ENCODE peak calls at places on chromosomes 16 and 17, in ten cellular contexts. One of them, this sample, is unnamed.

GRCh38 chr17:49880291-49881053 is 32.6 kb upstream of the TAC4 start:
- DNase-seq in RPMI8226: peak
- DNase-seq in upper lobe of right lung: peak
- DNase-seq in HEK293T: peak
- DNase-seq in stimulated activated CD4-positive, alpha-beta T cell treated with anti-CD3 and anti-CD28 coated beads, Interleukin-4, amount 100 ng/mL, for 48 hours: peak
- DNase-seq in kidney tubule cell: peak
- DNase-seq in NCI-H2081: peak
- DNase-seq in body of pancreas: peak
- DNase-seq in activated CD4-positive, CD25-positive, alpha-beta regulatory T cell treated with anti-CD3 and anti-CD28 coated beads, Interleukin-2, amount 50 U/mL, for 72 hours: peak
- DNase-seq in NCI-H146: peak
- DNase-seq in this sample: peak

GRCh38 chr16:68825427-68825826 is 17.9 kb upstream of the TANGO6 start:
- DNase-seq in HEK293T: no peak
- DNase-seq in RPMI8226: no peak
- DNase-seq in body of pancreas: no peak
- DNase-seq in upper lobe of right lung: no peak
- DNase-seq in NCI-H146: no peak
- DNase-seq in stimulated activated CD4-positive, alpha-beta T cell treated with anti-CD3 and anti-CD28 coated beads, Interleukin-4, amount 100 ng/mL, for 48 hours: no peak
- DNase-seq in activated CD4-positive, CD25-positive, alpha-beta regulatory T cell treated with anti-CD3 and anti-CD28 coated beads, Interleukin-2, amount 50 U/mL, for 72 hours: no peak
- DNase-seq in kidney tubule cell: no peak
- DNase-seq in NCI-H2081: no peak
- DNase-seq in this sample: no peak

GRCh38 chr17:57323391-57323790 is 67.1 kb downstream of the MSI2 start:
- DNase-seq in activated CD4-positive, CD25-positive, alpha-beta regulatory T cell treated with anti-CD3 and anti-CD28 coated beads, Interleukin-2, amount 50 U/mL, for 72 hours: no peak
- DNase-seq in NCI-H146: no peak
- DNase-seq in kidney tubule cell: no peak
- DNase-seq in NCI-H2081: no peak
- DNase-seq in body of pancreas: no peak
- DNase-seq in RPMI8226: no peak
- DNase-seq in stimulated activated CD4-positive, alpha-beta T cell treated with anti-CD3 and anti-CD28 coated beads, Interleukin-4, amount 100 ng/mL, for 48 hours: no peak
- DNase-seq in upper lobe of right lung: no peak
- DNase-seq in HEK293T: no peak
- DNase-seq in this sample: no peak

GRCh38 chr17:19883537-19884215 is 15.9 kb upstream of the ULK2 start:
- DNase-seq in body of pancreas: no peak
- DNase-seq in kidney tubule cell: no peak
- DNase-seq in upper lobe of right lung: peak
- DNase-seq in HEK293T: no peak
- DNase-seq in activated CD4-positive, CD25-positive, alpha-beta regulatory T cell treated with anti-CD3 and anti-CD28 coated beads, Interleukin-2, amount 50 U/mL, for 72 hours: no peak
- DNase-seq in NCI-H146: no peak
- DNase-seq in RPMI8226: no peak
- DNase-seq in stimulated activated CD4-positive, alpha-beta T cell treated with anti-CD3 and anti-CD28 coated beads, Interleukin-4, amount 100 ng/mL, for 48 hours: no peak
- DNase-seq in NCI-H2081: no peak
- DNase-seq in this sample: no peak

GRCh38 chr17:43456661-43457361 is 27.0 kb upstream of the DHX8 start:
- DNase-seq in kidney tubule cell: peak
- DNase-seq in RPMI8226: no peak
- DNase-seq in body of pancreas: peak
- DNase-seq in stimulated activated CD4-positive, alpha-beta T cell treated with anti-CD3 and anti-CD28 coated beads, Interleukin-4, amount 100 ng/mL, for 48 hours: no peak
- DNase-seq in activated CD4-positive, CD25-positive, alpha-beta regulatory T cell treated with anti-CD3 and anti-CD28 coated beads, Interleukin-2, amount 50 U/mL, for 72 hours: no peak
- DNase-seq in NCI-H146: peak
- DNase-seq in HEK293T: no peak
- DNase-seq in NCI-H2081: peak
- DNase-seq in upper lobe of right lung: no peak
- DNase-seq in this sample: no peak

GRCh38 chr17:27294689-27295630 is 1.0 kb downstream of the WSB1 start:
- DNase-seq in kidney tubule cell: peak
- DNase-seq in RPMI8226: peak
- DNase-seq in HEK293T: peak
- DNase-seq in upper lobe of right lung: no peak
- DNase-seq in NCI-H146: peak
- DNase-seq in body of pancreas: peak
- DNase-seq in NCI-H2081: peak
- DNase-seq in stimulated activated CD4-positive, alpha-beta T cell treated with anti-CD3 and anti-CD28 coated beads, Interleukin-4, amount 100 ng/mL, for 48 hours: no peak
- DNase-seq in activated CD4-positive, CD25-positive, alpha-beta regulatory T cell treated with anti-CD3 and anti-CD28 coated beads, Interleukin-2, amount 50 U/mL, for 72 hours: peak
- DNase-seq in this sample: peak

GRCh38 chr16:576197-576822 is 6.5 kb downstream of the PIGQ start:
- DNase-seq in HEK293T: no peak
- DNase-seq in upper lobe of right lung: no peak
- DNase-seq in body of pancreas: no peak
- DNase-seq in NCI-H2081: no peak
- DNase-seq in stimulated activated CD4-positive, alpha-beta T cell treated with anti-CD3 and anti-CD28 coated beads, Interleukin-4, amount 100 ng/mL, for 48 hours: no peak
- DNase-seq in kidney tubule cell: no peak
- DNase-seq in RPMI8226: no peak
- DNase-seq in NCI-H146: no peak
- DNase-seq in activated CD4-positive, CD25-positive, alpha-beta regulatory T cell treated with anti-CD3 and anti-CD28 coated beads, Interleukin-2, amount 50 U/mL, for 72 hours: no peak
- DNase-seq in this sample: no peak

GRCh38 chr17:82938486-82939212 is 98.8 kb upstream of the ZNF750 start:
- DNase-seq in HEK293T: no peak
- DNase-seq in NCI-H146: no peak
- DNase-seq in stimulated activated CD4-positive, alpha-beta T cell treated with anti-CD3 and anti-CD28 coated beads, Interleukin-4, amount 100 ng/mL, for 48 hours: no peak
- DNase-seq in activated CD4-positive, CD25-positive, alpha-beta regulatory T cell treated with anti-CD3 and anti-CD28 coated beads, Interleukin-2, amount 50 U/mL, for 72 hours: peak
- DNase-seq in body of pancreas: peak
- DNase-seq in upper lobe of right lung: peak
- DNase-seq in NCI-H2081: peak
- DNase-seq in kidney tubule cell: peak
- DNase-seq in RPMI8226: no peak
- DNase-seq in this sample: no peak

GRCh38 chr17:57256708-57257112 is 387 bp downstream of the MSI2 start:
- DNase-seq in kidney tubule cell: peak
- DNase-seq in RPMI8226: peak
- DNase-seq in stimulated activated CD4-positive, alpha-beta T cell treated with anti-CD3 and anti-CD28 coated beads, Interleukin-4, amount 100 ng/mL, for 48 hours: peak
- DNase-seq in HEK293T: peak
- DNase-seq in NCI-H146: peak
- DNase-seq in body of pancreas: peak
- DNase-seq in activated CD4-positive, CD25-positive, alpha-beta regulatory T cell treated with anti-CD3 and anti-CD28 coated beads, Interleukin-2, amount 50 U/mL, for 72 hours: no peak
- DNase-seq in upper lobe of right lung: peak
- DNase-seq in NCI-H2081: peak
- DNase-seq in this sample: peak

GRCh38 chr17:64698725-64699124 is 36.6 kb upstream of the SMURF2 start:
- DNase-seq in stimulated activated CD4-positive, alpha-beta T cell treated with anti-CD3 and anti-CD28 coated beads, Interleukin-4, amount 100 ng/mL, for 48 hours: no peak
- DNase-seq in NCI-H2081: no peak
- DNase-seq in NCI-H146: no peak
- DNase-seq in RPMI8226: no peak
- DNase-seq in upper lobe of right lung: no peak
- DNase-seq in HEK293T: no peak
- DNase-seq in body of pancreas: no peak
- DNase-seq in kidney tubule cell: no peak
- DNase-seq in activated CD4-positive, CD25-positive, alpha-beta regulatory T cell treated with anti-CD3 and anti-CD28 coated beads, Interleukin-2, amount 50 U/mL, for 72 hours: no peak
- DNase-seq in this sample: no peak